ENCODE peak calls at places on chromosomes 5 and 9, in four cellular contexts. F is left lung, K is HCT116, O is transverse colon. M is an unnamed sample.

GRCh38 chr5:170070556-170071412 is 34.9 kb upstream of the FOXI1 start:
- DNase-seq in O (no peak), F (peak; percentile 38), K (peak; percentile 16), M (peak; percentile 43)

GRCh38 chr9:99593621-99594020 is 228.1 kb upstream of the NR4A3 start:
- DNase-seq in F (no peak), O (no peak), K (no peak), M (no peak)

GRCh38 chr9:104836767-104837166 is 72.8 kb downstream of the NIPSNAP3B start:
- DNase-seq in K (no peak), F (no peak), O (no peak), M (no peak)

GRCh38 chr5:126028336-126028735 is 394.9 kb upstream of the GRAMD2B start:
- DNase-seq in O (no peak), K (no peak), F (no peak), M (no peak)

GRCh38 chr5:55926476-55926875 is 68.3 kb downstream of the IL6ST start:
- DNase-seq in K (no peak), F (no peak), O (no peak), M (no peak)

GRCh38 chr5:143033535-143034260 is 263.5 kb downstream of the ARHGAP26 start:
- DNase-seq in O (no peak), K (peak; percentile 80), F (no peak), M (peak; percentile 91)

GRCh38 chr9:131259916-131260597 is 16.3 kb downstream of the FAM78A start:
- DNase-seq in O (no peak), F (no peak), K (no peak), M (no peak)

GRCh38 chr9:72888943-72889342 is 63.9 kb downstream of the ALDH1A1 start:
- DNase-seq in O (no peak), F (no peak), K (no peak), M (no peak)

GRCh38 chr5:1815071-1815786 is 14.0 kb downstream of the NDUFS6 start:
- DNase-seq in O (no peak), K (no peak), F (peak; percentile 27), M (no peak)

GRCh38 chr9:4861145-4861544 is 68.4 kb downstream of the RCL1 start:
- DNase-seq in K (no peak), O (no peak), F (no peak), M (no peak)

GRCh38 chr9:28678097-28678496 is 1104.8 kb upstream of the C9orf72 start:
- DNase-seq in O (no peak), F (no peak), K (no peak), M (no peak)

GRCh38 chr5:71782393-71782770 is 63.3 kb downstream of the CARTPT start:
- DNase-seq in O (no peak), K (no peak), F (no peak), M (no peak)

GRCh38 chr5:71780597-71780996 is 61.5 kb downstream of the CARTPT start:
- DNase-seq in F (no peak), O (no peak), K (no peak), M (no peak)

GRCh38 chr5:71783891-71784290 is 64.8 kb downstream of the CARTPT start:
- DNase-seq in F (no peak), K (no peak), O (no peak), M (no peak)

GRCh38 chr5:71782771-71783770 is 64.0 kb downstream of the CARTPT start:
- DNase-seq in F (peak; percentile 71), O (peak; percentile 74), K (peak; percentile 59), M (peak; percentile 74)

DNA sequence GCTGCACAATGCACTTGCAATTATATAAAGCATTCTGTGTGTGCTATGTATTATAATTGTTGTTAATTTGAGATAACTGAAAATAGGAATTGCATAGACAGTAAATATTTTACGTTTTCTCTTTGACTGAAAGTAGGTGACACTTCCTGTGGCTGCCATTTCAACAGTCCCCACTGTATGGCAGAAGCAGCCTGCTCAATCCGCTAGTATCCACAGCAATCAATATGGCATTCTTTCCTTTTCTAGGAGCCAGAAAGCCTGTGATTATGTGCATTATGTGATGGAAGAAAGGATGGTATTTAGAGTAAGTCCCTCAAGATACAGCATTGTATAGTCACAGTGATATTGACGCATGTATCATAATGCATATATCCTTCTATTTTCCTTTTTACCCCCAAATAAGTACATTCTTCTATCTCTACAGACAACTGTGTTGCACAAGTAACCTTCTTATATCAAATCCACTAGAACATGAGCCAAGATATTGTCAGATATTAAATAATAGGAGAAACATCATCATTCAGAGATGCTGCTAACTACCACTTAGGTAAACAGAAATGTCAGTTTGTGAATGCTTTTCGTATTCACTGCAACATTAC is 59.7 kb downstream of the CARTPT start:
- DNase-seq in O (no peak), K (peak; percentile 45), F (no peak), M (peak; percentile 25)
- TF ChIP-seq CTCF in O (peak; percentile 29), K (peak; percentile 80), F (peak; percentile 27), M (peak; percentile 56)

GRCh38 chr5:119412828-119413227 is 39.5 kb upstream of the HSD17B4 start:
- DNase-seq in O (peak; percentile 52), F (no peak), K (no peak), M (no peak)

GRCh38 chr5:119420173-119420572 is 32.1 kb upstream of the HSD17B4 start:
- DNase-seq in K (no peak), F (no peak), O (no peak), M (no peak)

GRCh38 chr5:119418782-119419101 is 33.6 kb upstream of the HSD17B4 start:
- DNase-seq in K (no peak), O (no peak), F (no peak), M (no peak)

DNA sequence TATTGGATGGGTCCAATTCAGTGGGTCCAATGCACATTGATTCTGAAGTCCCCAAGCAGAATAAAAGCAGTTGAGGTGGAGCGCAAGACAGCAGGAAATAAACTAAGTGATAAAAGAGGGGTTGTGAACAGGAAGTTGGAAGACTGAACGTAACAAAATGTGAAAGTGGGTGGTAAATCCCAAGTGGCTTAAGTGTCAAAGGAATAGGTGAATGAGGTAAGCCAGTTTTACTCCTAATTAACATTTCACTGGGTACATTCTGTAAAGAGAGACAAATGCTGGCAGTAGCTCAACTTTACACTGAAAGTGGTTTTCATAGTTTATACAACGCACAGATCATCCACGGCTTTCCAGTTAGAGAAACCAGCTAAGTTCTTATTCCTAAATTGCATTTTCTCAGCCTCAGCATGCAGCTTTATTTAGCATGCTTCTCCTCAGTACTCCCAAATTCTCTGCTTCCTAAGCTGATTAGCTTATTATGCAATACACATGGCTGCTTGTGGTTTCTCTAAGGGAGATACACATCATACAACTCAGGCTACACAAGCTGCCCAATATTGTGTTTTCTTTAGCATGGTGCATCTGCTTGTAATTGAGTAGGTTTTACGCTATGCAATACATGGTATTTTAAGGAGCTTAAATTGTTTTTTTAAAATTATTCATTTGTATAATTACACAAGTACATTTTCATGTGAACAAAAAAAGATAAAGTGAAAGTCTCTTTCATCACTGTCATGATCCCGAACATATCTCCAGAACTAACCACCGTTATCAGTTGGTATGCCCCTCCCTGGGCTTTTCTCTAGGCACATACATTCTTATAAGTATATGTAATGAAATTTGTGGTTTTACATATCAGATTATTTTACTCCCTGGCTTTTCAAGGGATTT is 34.2 kb upstream of the HSD17B4 start:
- DNase-seq in O (no peak), F (no peak), K (no peak), M (peak; percentile 81)
- H3K4me3 ChIP-seq in O (no peak overlapping the region), F (no peak overlapping the region), K (no peak overlapping the region), M (no peak overlapping the region)

GRCh38 chr9:102985162-102985900 is 9.8 kb upstream of the CYLC2 start:
- DNase-seq in K (no peak), F (no peak), O (no peak), M (no peak)
- TF ChIP-seq CTCF in K (no peak), F (no peak), O (no peak), M (no peak)

GRCh38 chr5:5377780-5378179 is 44.7 kb upstream of the ICE1 start:
- DNase-seq in K (no peak), O (no peak), F (no peak), M (no peak)
- H3K4me3 ChIP-seq in K (no peak overlapping the region), O (no peak overlapping the region), F (no peak overlapping the region), M (no peak overlapping the region)

GRCh38 chr5:116650964-116651363 is 76.3 kb upstream of the SEMA6A start:
- DNase-seq in K (no peak), O (no peak), F (no peak), M (no peak)

GRCh38 chr5:116640236-116640635 is 65.6 kb upstream of the SEMA6A start:
- DNase-seq in O (no peak), F (no peak), K (no peak), M (no peak)

GRCh38 chr5:116650544-116650943 is 75.9 kb upstream of the SEMA6A start:
- DNase-seq in K (no peak), F (no peak), O (no peak), M (no peak)

GRCh38 chr5:116646611-116647289 is 72.1 kb upstream of the SEMA6A start:
- DNase-seq in F (no peak), K (no peak), O (no peak), M (no peak)

GRCh38 chr5:116645627-116646026 is 71.0 kb upstream of the SEMA6A start:
- DNase-seq in F (no peak), K (no peak), O (no peak), M (no peak)
- TF ChIP-seq CTCF in F (no peak), K (no peak), O (no peak), M (no peak)

M was measured in AG10803.